ENCODE peak calls at places on chromosomes 3 and 15, in six cellular contexts. S is MG63, K is adrenal gland, P is mesenchymal stem cell, Y is GM06990, W is mucosa of descending colon. A is an unnamed sample.

GRCh38 chr3:72938471-72939265 is 50.8 kb downstream of the GXYLT2 start:
- DNase-seq in Y (peak; percentile 18), P (peak; percentile 99), K (peak; percentile 91), S (peak; percentile 8), W (no peak), A (peak; percentile 4)

GRCh38 chr3:37337481-37337880 is 163.1 kb upstream of the LRRFIP2 start:
- DNase-seq in Y (no peak), S (no peak), W (no peak), P (no peak), K (no peak), A (no peak)

GRCh38 chr15:70670680-70671079 is 92.7 kb downstream of the UACA start:
- DNase-seq in W (no peak), P (no peak), Y (no peak), K (no peak), S (no peak), A (no peak)

GRCh38 chr3:32681811-32682210 is 3.2 kb upstream of the CNOT10 start:
- DNase-seq in W (no peak), S (no peak), Y (no peak), K (no peak), P (peak; percentile 38), A (no peak)

GRCh38 chr15:98292442-98293240 is 332.1 kb downstream of the ARRDC4 start:
- DNase-seq in W (peak; percentile 65), K (no peak), P (peak; percentile 6), Y (peak; percentile 17), S (peak; percentile 59), A (peak; percentile 35)

GRCh38 chr15:34944946-34945345 is 24.6 kb downstream of the AQR start:
- DNase-seq in W (no peak), S (no peak), K (no peak), Y (no peak), P (no peak), A (no peak)

GRCh38 chr3:127684871-127685707 is 12.3 kb downstream of the ABTB1 start:
- DNase-seq in K (peak; percentile 48), Y (no peak), P (no peak), W (peak; percentile 19), S (no peak), A (peak; percentile 48)

GRCh38 chr3:79538-79937 is 117.0 kb upstream of the CHL1 start:
- DNase-seq in P (no peak), Y (no peak), K (no peak), W (no peak), S (no peak), A (no peak)

GRCh38 chr3:187242435-187242834 is 45.1 kb downstream of the RTP1 start:
- DNase-seq in S (peak; percentile 50), K (no peak), W (no peak), P (peak; percentile 24), Y (no peak), A (no peak)

GRCh38 chr3:9415485-9416138 is 18.2 kb downstream of the SETD5 start:
- DNase-seq in K (no peak), S (no peak), P (no peak), Y (no peak), W (no peak), A (no peak)

GRCh38 chr3:51869304-51869703 is 6.1 kb downstream of the IQCF5 start:
- DNase-seq in W (no peak), P (no peak), Y (no peak), S (no peak), K (no peak), A (no peak)

GRCh38 chr15:101049282-101049681 is 130.1 kb downstream of the LRRK1 start:
- DNase-seq in K (peak; percentile 15), S (no peak), W (peak; percentile 18), Y (no peak), P (no peak), A (no peak)

GRCh38 chr15:88257311-88257901 is 867 bp upstream of the NTRK3 start:
- DNase-seq in P (peak; percentile 9), K (no peak), Y (no peak), W (no peak), S (peak; percentile 8), A (no peak)

DNA sequence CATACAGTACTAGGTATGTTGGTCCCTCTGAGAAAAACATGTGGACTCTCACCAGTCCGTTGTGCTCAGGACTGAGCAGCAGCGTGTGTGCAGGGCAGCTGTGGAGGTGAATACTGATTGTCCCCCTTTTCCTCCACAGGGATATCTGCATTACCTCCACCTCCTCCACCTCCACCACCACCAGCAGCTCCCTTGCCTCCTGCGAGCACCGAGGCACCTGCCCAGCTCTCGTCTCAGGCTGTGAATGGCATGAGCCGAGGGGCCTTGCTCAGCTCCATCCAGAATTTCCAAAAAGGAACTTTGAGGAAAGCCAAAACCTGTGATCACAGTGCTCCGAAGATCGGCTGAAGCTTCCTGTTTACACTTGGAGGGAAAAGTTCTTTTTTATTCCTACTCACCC is 9.0 kb downstream of the PDHB start:
- DNase-seq in W (no peak), P (no peak), Y (no peak), S (no peak), K (no peak), A (no peak)
- H3K36me3 ChIP-seq in W (peaks cover 4% of the 10 kb centered on the region), P (peaks cover 44% of the 10 kb centered on the region), Y (peaks cover 11% of the 10 kb centered on the region), S (peaks cover 37% of the 10 kb centered on the region), K (no peaks in the 10 kb centered on the region), A (peaks cover 8% of the 10 kb centered on the region)

DNA sequence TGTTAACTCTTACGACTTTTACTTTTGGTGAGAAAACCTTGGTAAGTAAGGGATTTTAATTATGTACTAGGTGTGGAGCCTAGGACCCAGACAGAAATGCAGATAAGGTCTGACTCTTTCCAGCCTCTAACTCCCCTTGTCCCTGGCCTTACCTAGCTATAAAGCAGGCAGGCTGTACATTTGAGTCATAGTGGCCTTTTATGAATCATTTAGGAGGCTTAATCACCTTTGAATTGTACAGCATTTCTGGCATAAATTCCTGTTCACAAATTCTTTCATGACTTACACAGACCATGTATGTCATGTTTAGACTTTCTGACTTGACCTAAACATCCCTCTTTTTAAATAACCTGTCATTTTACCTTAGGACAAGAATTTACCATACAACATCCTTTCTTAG is 47.4 kb downstream of the CHCHD4 start:
- DNase-seq in P (no peak), Y (no peak), K (no peak), S (no peak), W (no peak), A (no peak)
- H3K36me3 ChIP-seq in P (no peaks in the 10 kb centered on the region), Y (no peaks in the 10 kb centered on the region), K (no peaks in the 10 kb centered on the region), S (no peaks in the 10 kb centered on the region), W (no peaks in the 10 kb centered on the region), A (no peaks in the 10 kb centered on the region)

GRCh38 chr3:161250116-161250515 is 29.0 kb downstream of the NMD3 start:
- DNase-seq in Y (no peak), W (no peak), K (no peak), P (no peak), S (no peak), A (no peak)

GRCh38 chr3:161252143-161252542 is 31.0 kb downstream of the NMD3 start:
- DNase-seq in W (no peak), K (no peak), P (no peak), Y (no peak), S (no peak), A (no peak)

GRCh38 chr3:161244538-161244937 is 23.4 kb downstream of the NMD3 start:
- DNase-seq in P (no peak), S (no peak), W (no peak), Y (no peak), K (no peak), A (no peak)

GRCh38 chr3:161251716-161252115 is 30.6 kb downstream of the NMD3 start:
- DNase-seq in S (no peak), Y (no peak), W (no peak), K (no peak), P (no peak), A (no peak)

GRCh38 chr3:161247049-161247448 is 25.9 kb downstream of the NMD3 start:
- DNase-seq in P (no peak), Y (no peak), K (no peak), W (no peak), S (no peak), A (no peak)
- H3K36me3 ChIP-seq in P (peaks cover 15% of the 10 kb centered on the region), Y (peaks cover 1% of the 10 kb centered on the region), K (no peaks in the 10 kb centered on the region), W (no peaks in the 10 kb centered on the region), S (peaks cover 93% of the 10 kb centered on the region), A (peaks cover 62% of the 10 kb centered on the region)

GRCh38 chr3:134395103-134395502 is 20.9 kb upstream of the AMOTL2 start:
- DNase-seq in W (no peak), S (no peak), P (no peak), K (no peak), Y (no peak), A (no peak)
- H3K36me3 ChIP-seq in W (no peaks in the 10 kb centered on the region), S (no peaks in the 10 kb centered on the region), P (no peaks in the 10 kb centered on the region), K (no peaks in the 10 kb centered on the region), Y (no peaks in the 10 kb centered on the region), A (no peaks in the 10 kb centered on the region)

GRCh38 chr3:119219069-119219468 is 21.6 kb downstream of the B4GALT4 start:
- DNase-seq in Y (no peak), W (no peak), P (no peak), K (no peak), S (no peak), A (no peak)

GRCh38 chr3:119220970-119221667 is 19.6 kb downstream of the B4GALT4 start:
- DNase-seq in S (no peak), Y (no peak), K (no peak), W (no peak), P (no peak), A (no peak)

GRCh38 chr3:119222400-119222799 is 18.3 kb downstream of the B4GALT4 start:
- DNase-seq in Y (no peak), K (no peak), P (no peak), W (no peak), S (no peak), A (no peak)

GRCh38 chr3:119221779-119222320 is 18.8 kb downstream of the B4GALT4 start:
- DNase-seq in Y (no peak), K (no peak), W (no peak), P (no peak), S (no peak), A (no peak)

DNA sequence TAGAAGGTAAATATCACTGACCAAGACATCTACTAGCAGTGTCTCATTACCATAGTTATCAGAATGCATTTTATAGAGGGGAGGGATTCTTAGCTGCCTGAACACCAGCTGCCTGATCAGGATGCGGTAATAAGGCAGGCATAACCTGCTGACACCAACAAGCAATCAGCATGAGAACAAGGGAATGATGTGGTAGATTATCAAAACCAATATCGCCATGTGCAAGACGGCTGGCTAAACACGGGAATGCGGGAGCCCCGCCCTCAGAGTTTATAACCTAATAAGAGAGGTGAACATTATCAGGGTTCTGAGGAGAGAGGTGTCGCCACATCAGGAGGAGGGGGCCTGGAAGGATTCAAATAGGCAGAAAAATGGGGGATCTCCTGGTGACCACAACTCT is 20.5 kb downstream of the B4GALT4 start:
- DNase-seq in K (no peak), Y (no peak), S (no peak), P (no peak), W (no peak), A (no peak)
- H3K36me3 ChIP-seq in K (no peaks in the 10 kb centered on the region), Y (peaks cover 7% of the 10 kb centered on the region), S (peaks cover 17% of the 10 kb centered on the region), P (peaks cover 46% of the 10 kb centered on the region), W (peaks cover 3% of the 10 kb centered on the region), A (peaks cover 22% of the 10 kb centered on the region)

DNA sequence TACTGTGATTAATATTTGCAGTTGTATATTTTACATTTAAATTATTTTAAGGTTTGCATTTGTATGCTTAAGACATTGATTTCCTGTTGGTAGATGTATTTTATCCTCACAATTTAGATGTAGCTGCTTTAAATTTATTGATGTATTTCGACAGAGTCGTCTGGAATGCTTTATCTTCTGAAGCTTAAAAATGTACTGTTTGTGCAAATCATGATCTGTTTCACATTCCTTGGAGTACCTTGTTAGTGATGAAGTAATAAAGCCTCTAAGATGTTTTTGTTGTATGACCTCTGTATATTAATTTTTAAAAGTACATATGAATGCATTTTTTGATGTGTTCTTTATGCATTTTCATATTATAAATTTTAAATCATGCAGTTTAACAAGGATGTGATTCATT is 1.9 kb downstream of the CHD2 start:
- DNase-seq in W (no peak), Y (no peak), S (no peak), K (no peak), P (no peak), A (no peak)
- H3K36me3 ChIP-seq in W (no peaks in the 10 kb centered on the region), Y (peaks cover 5% of the 10 kb centered on the region), S (peaks cover 67% of the 10 kb centered on the region), K (no peaks in the 10 kb centered on the region), P (no peaks in the 10 kb centered on the region), A (peaks cover 51% of the 10 kb centered on the region)

GRCh38 chr15:52378746-52379394 is 83.3 kb upstream of the MYO5C start:
- DNase-seq in W (no peak), P (no peak), Y (peak; percentile 56), K (no peak), S (no peak), A (no peak)
- H3K36me3 ChIP-seq in W (no peaks in the 10 kb centered on the region), P (peaks cover 26% of the 10 kb centered on the region), Y (peaks cover 2% of the 10 kb centered on the region), K (no peaks in the 10 kb centered on the region), S (no peaks in the 10 kb centered on the region), A (no peaks in the 10 kb centered on the region)